ENCODE peak calls at places on chromosomes 16 and 17, in nine cellular contexts. N is AG08395, G is NCI-H2029 treated with DMSO at 0.1 percent for 48 hours, M is sigmoid colon, V is nephron progenitor cell, R is transverse colon, E is astrocyte of the spinal cord, K is RPMI7951, S is posterior vena cava. A is an unnamed sample.

GRCh38 chr17:54172654-54173316 is 350.1 kb downstream of the KIF2B start:
- DNase-seq in N (no peak), G (no peak), M (no peak), V (peak), R (no peak), E (peak), K (peak), S (no peak), A (no peak)

GRCh38 chr17:8949061-8949622 is 16.4 kb downstream of the PIK3R5 start:
- DNase-seq in N (no peak), G (no peak), M (no peak), V (no peak), R (no peak), E (no peak), K (no peak), S (no peak), A (no peak)

GRCh38 chr16:87321336-87322107 is 4.3 kb upstream of the C16orf95 start:
- DNase-seq in N (no peak), G (no peak), M (no peak), V (no peak), R (no peak), E (no peak), K (no peak), S (peak), A (no peak)

GRCh38 chr16:6157806-6158205 is 1060.2 kb upstream of the EEF2KMT start:
- DNase-seq in N (no peak), G (no peak), M (no peak), V (no peak), R (no peak), E (no peak), K (peak), S (no peak), A (no peak)

GRCh38 chr17:81902023-81902652 is at the start of gene NPB:
- DNase-seq in N (no peak), G (no peak), M (no peak), V (peak), R (no peak), E (no peak), K (no peak), S (no peak), A (no peak)

GRCh38 chr17:4004517-4005295 is 40.5 kb upstream of the ATP2A3 start:
- DNase-seq in N (peak), G (no peak), M (peak), V (peak), R (peak), E (peak), K (no peak), S (peak), A (peak)

GRCh38 chr17:9956474-9957131 is 51.5 kb upstream of the RCVRN start:
- DNase-seq in N (no peak), G (no peak), M (no peak), V (no peak), R (no peak), E (no peak), K (no peak), S (no peak), A (no peak)

GRCh38 chr16:3112058-3112880 is at the start of gene ZNF205:
- DNase-seq in N (peak), G (peak), M (peak), V (peak), R (peak), E (peak), K (peak), S (no peak), A (peak)

GRCh38 chr17:63470116-63470515 is 6.7 kb upstream of the ACE start:
- DNase-seq in N (no peak), G (no peak), M (no peak), V (no peak), R (no peak), E (no peak), K (no peak), S (no peak), A (no peak)

GRCh38 chr17:35906559-35907265 is 23.9 kb downstream of the RDM1 start:
- DNase-seq in N (peak), G (no peak), M (no peak), V (no peak), R (no peak), E (no peak), K (no peak), S (no peak), A (no peak)

GRCh38 chr17:8628609-8629169 is 1.8 kb downstream of the MYH10 start:
- DNase-seq in N (no peak), G (no peak), M (no peak), V (no peak), R (no peak), E (peak), K (no peak), S (no peak), A (no peak)

GRCh38 chr17:63960430-63960829 is 12.3 kb downstream of the SCN4A start:
- DNase-seq in N (no peak), G (no peak), M (no peak), V (no peak), R (no peak), E (no peak), K (no peak), S (no peak), A (no peak)

GRCh38 chr16:14263011-14263410 is 191.9 kb downstream of the MRTFB start:
- DNase-seq in N (no peak), G (no peak), M (no peak), V (no peak), R (no peak), E (no peak), K (peak), S (no peak), A (no peak)

GRCh38 chr17:48240562-48241130 is 133.1 kb downstream of the SNX11 start:
- DNase-seq in N (peak), G (no peak), M (no peak), V (no peak), R (no peak), E (peak), K (peak), S (no peak), A (no peak)

GRCh38 chr16:56576585-56577299 is 11.9 kb downstream of the MT4 start:
- DNase-seq in N (peak), G (peak), M (peak), V (peak), R (peak), E (peak), K (peak), S (peak), A (peak)

GRCh38 chr17:63365366-63366237 is 80.5 kb downstream of the CYB561 start:
- DNase-seq in N (no peak), G (no peak), M (no peak), V (no peak), R (no peak), E (no peak), K (peak), S (no peak), A (no peak)

GRCh38 chr17:76968707-76969597 is 100.7 kb downstream of the MGAT5B start:
- DNase-seq in N (no peak), G (no peak), M (no peak), V (peak), R (peak), E (peak), K (peak), S (no peak), A (peak)

GRCh38 chr16:20300312-20301097 is 26.8 kb downstream of the GP2 start:
- DNase-seq in N (peak), G (peak), M (no peak), V (peak), R (peak), E (peak), K (peak), S (no peak), A (peak)

GRCh38 chr16:52416888-52417287 is 130.1 kb downstream of the TOX3 start:
- DNase-seq in N (no peak), G (no peak), M (no peak), V (no peak), R (no peak), E (no peak), K (no peak), S (no peak), A (no peak)

GRCh38 chr16:31327675-31328225 is 27.2 kb upstream of the ITGAX start:
- DNase-seq in N (no peak), G (no peak), M (no peak), V (no peak), R (no peak), E (no peak), K (no peak), S (no peak), A (no peak)

GRCh38 chr17:81273698-81274470 is 21.2 kb downstream of the SLC38A10 start:
- DNase-seq in N (no peak), G (no peak), M (no peak), V (no peak), R (no peak), E (no peak), K (no peak), S (no peak), A (no peak)

GRCh38 chr16:85539084-85539483 is 74.0 kb upstream of the GSE1 start:
- DNase-seq in N (no peak), G (no peak), M (no peak), V (no peak), R (no peak), E (no peak), K (no peak), S (no peak), A (no peak)

A was measured in colonic mucosa.